ENCODE peak calls at places on chromosomes 16 and 17, in nine cellular contexts. U is activated CD8-positive, alpha-beta memory T cell treated with anti-CD3 and anti-CD28 coated beads for 24 hours; F is ecto neural progenitor cell; J is COR-L47; E is AG08395; L is kidney epithelial cell; O is cardiac fibroblast; A is activated CD4-positive, alpha-beta T cell treated with anti-CD3 and anti-CD28 coated beads, Interleukin-2, amount 10 ng/mL, durations not matched to agents 7 days and 5 days; I is hypothalamus. P is an unnamed sample.
A peak's percentile ranks its signal among the peaks of the same experiment; 100 is the strongest.

GRCh38 chr17:38706625-38707298 is 1.7 kb downstream of the MLLT6 start:
- DNase-seq in L (no peak), U (peak; percentile 78), I (no peak), J (no peak), F (no peak), A (peak; percentile 28), E (no peak), O (peak; percentile 28), P (no peak)

GRCh38 chr16:67179421-67180080 is 4.2 kb downstream of the MATCAP1 start:
- DNase-seq in I (no peak), J (no peak), U (no peak), A (no peak), E (no peak), L (no peak), F (no peak), O (no peak), P (no peak)

GRCh38 chr17:19398301-19399181 is 11.6 kb upstream of the MFAP4 start:
- DNase-seq in I (no peak), F (no peak), O (peak; percentile 91), A (no peak), J (peak; percentile 53), E (no peak), L (no peak), U (no peak), P (no peak)

GRCh38 chr16:87042551-87043272 is 274.5 kb downstream of the C16orf95 start:
- DNase-seq in I (no peak), E (no peak), F (no peak), U (no peak), L (no peak), O (no peak), J (no peak), A (no peak), P (no peak)

GRCh38 chr17:81057079-81057730 is 22.3 kb downstream of the BAIAP2 start:
- DNase-seq in J (no peak), L (no peak), O (peak; percentile 68), U (no peak), E (no peak), F (peak; percentile 77), A (no peak), I (peak; percentile 27), P (no peak)

GRCh38 chr17:15511142-15511541 is 43.7 kb upstream of the CDRT4 start:
- DNase-seq in J (no peak), E (no peak), A (no peak), U (no peak), F (no peak), O (no peak), L (no peak), I (no peak), P (no peak)

GRCh38 chr16:24045641-24046040 is 209.9 kb downstream of the PRKCB start:
- DNase-seq in E (no peak), I (no peak), O (no peak), F (peak; percentile 67), A (no peak), U (no peak), L (no peak), J (peak; percentile 6), P (no peak)

GRCh38 chr17:16944334-16945140 is 27.4 kb downstream of the TNFRSF13B start:
- DNase-seq in L (no peak), F (peak; percentile 38), J (no peak), E (no peak), A (no peak), U (peak; percentile 41), O (no peak), I (no peak), P (no peak)

GRCh38 chr16:70331588-70332358 is 14.9 kb upstream of the DDX19A start:
- DNase-seq in U (peak; percentile 58), L (no peak), I (no peak), J (no peak), F (no peak), O (peak; percentile 12), E (no peak), A (no peak), P (no peak)

GRCh38 chr16:69123894-69124293 is 8.5 kb downstream of the CHTF8 start:
- DNase-seq in O (peak; percentile 80), U (peak; percentile 73), J (peak; percentile 63), A (peak; percentile 82), E (peak; percentile 59), I (no peak), L (no peak), F (peak; percentile 57), P (peak; percentile 46)

GRCh38 chr17:50883850-50884291 is 17.7 kb upstream of the TOB1 start:
- DNase-seq in F (no peak), E (no peak), A (no peak), J (no peak), O (no peak), U (no peak), L (no peak), I (no peak), P (no peak)

GRCh38 chr17:78474631-78475146 is 96.2 kb downstream of the PGS1 start:
- DNase-seq in I (no peak), O (no peak), L (no peak), A (no peak), F (no peak), J (no peak), U (no peak), E (no peak), P (no peak)

GRCh38 chr17:65198653-65199382 is 61.6 kb downstream of the RGS9 start:
- DNase-seq in F (no peak), E (peak; percentile 82), I (no peak), J (peak; percentile 86), O (peak; percentile 78), A (peak; percentile 28), U (peak; percentile 65), L (peak; percentile 37), P (no peak)

GRCh38 chr17:61403846-61404701 is 4.4 kb downstream of the TBX2 start:
- DNase-seq in A (no peak), E (no peak), I (no peak), O (no peak), U (peak; percentile 66), L (no peak), J (no peak), F (peak; percentile 72), P (no peak)

GRCh38 chr17:14296511-14296910 is 4.4 kb upstream of the HS3ST3B1 start:
- DNase-seq in J (no peak), L (no peak), O (no peak), F (no peak), A (no peak), U (no peak), E (no peak), I (no peak), P (no peak)

GRCh38 chr16:85954927-85955539 is 56.1 kb downstream of the IRF8 start:
- DNase-seq in J (no peak), U (no peak), E (no peak), A (no peak), O (no peak), I (no peak), L (no peak), F (no peak), P (no peak)

GRCh38 chr17:72465191-72466024 is 344.6 kb downstream of the SOX9 start:
- DNase-seq in F (no peak), U (no peak), L (peak; percentile 96), O (peak; percentile 49), I (no peak), E (peak; percentile 53), J (no peak), A (no peak), P (no peak)

GRCh38 chr17:59362811-59363205 is 31.4 kb downstream of the YPEL2 start:
- DNase-seq in A (no peak), U (no peak), O (no peak), L (no peak), J (no peak), I (no peak), E (no peak), F (no peak), P (no peak)

GRCh38 chr17:14838567-14838966 is 426.6 kb downstream of the PMP22 start:
- DNase-seq in I (no peak), U (no peak), E (no peak), F (no peak), A (no peak), L (no peak), O (no peak), J (no peak), P (no peak)

GRCh38 chr17:47982091-47982617 is 11.2 kb downstream of the CDK5RAP3 start:
- DNase-seq in A (no peak), L (no peak), U (no peak), E (no peak), I (no peak), J (no peak), F (no peak), O (no peak), P (no peak)

GRCh38 chr16:28106467-28106866 is 43.0 kb upstream of the GSG1L start:
- DNase-seq in L (no peak), U (no peak), J (no peak), O (no peak), I (no peak), E (no peak), F (no peak), A (no peak), P (no peak)

GRCh38 chr17:77526728-77527355 is 386.1 kb downstream of the SEC14L1 start:
- DNase-seq in I (no peak), A (no peak), E (no peak), F (no peak), L (no peak), O (no peak), J (no peak), U (no peak), P (no peak)

P was measured in T-helper 1 cell.